ENCODE peak calls at places on chromosomes 3 and 15, in six cellular contexts. R is A549, G is endothelial cell of umbilical vein, I is HepG2, A is K562, Q is GM12878. V is an unnamed sample.

GRCh38 chr15:57443486-57443885 is 67.2 kb downstream of the CGNL1 start:
- DNase-seq in R (no peak), G (no peak), I (no peak), A (no peak), Q (no peak), V (peak; percentile 40)

GRCh38 chr3:126529585-126530170 is 5.7 kb downstream of the CHST13 start:
- DNase-seq in R (no peak), G (no peak), I (no peak), A (no peak), Q (no peak), V (peak; percentile 73)

GRCh38 chr15:100525894-100526512 is 2.7 kb downstream of the CERS3 start:
- DNase-seq in R (no peak), G (no peak), I (no peak), A (no peak), Q (no peak), V (no peak)

GRCh38 chr15:27685638-27686037 is 413.5 kb downstream of the OCA2 start:
- DNase-seq in R (no peak), G (no peak), I (no peak), A (no peak), Q (no peak), V (no peak)

GRCh38 chr3:15633159-15633558 is 31.6 kb downstream of the BTD start:
- DNase-seq in R (no peak), G (no peak), I (no peak), A (no peak), Q (no peak), V (no peak)

GRCh38 chr15:80572337-80572736 is 122.8 kb upstream of the ABHD17C start:
- DNase-seq in R (no peak), G (no peak), I (no peak), A (no peak), Q (no peak), V (no peak)

GRCh38 chr3:48395714-48396113 is 23.7 kb downstream of the FBXW12 start:
- DNase-seq in R (no peak), G (no peak), I (no peak), A (no peak), Q (no peak), V (no peak)

GRCh38 chr3:184448321-184449160 is 68.7 kb downstream of the CHRD start:
- DNase-seq in R (peak; percentile 13), G (peak; percentile 96), I (no peak), A (no peak), Q (no peak), V (no peak)

GRCh38 chr3:264394-265156 is 68.0 kb downstream of the CHL1 start:
- DNase-seq in R (peak; percentile 50), G (no peak), I (peak; percentile 99), A (no peak), Q (no peak), V (peak; percentile 25)

GRCh38 chr15:25737218-25737643 is 125.9 kb downstream of the ATP10A start:
- DNase-seq in R (no peak), G (no peak), I (no peak), A (no peak), Q (no peak), V (no peak)

GRCh38 chr3:121545049-121545563 is 682 bp downstream of the POLQ start:
- DNase-seq in R (peak; percentile 31), G (no peak), I (no peak), A (no peak), Q (no peak), V (no peak)

GRCh38 chr3:80771085-80771484 is 990.4 kb downstream of the GBE1 start:
- DNase-seq in R (no peak), G (no peak), I (no peak), A (peak; percentile 15), Q (peak; percentile 27), V (no peak)

GRCh38 chr3:195270350-195271115 is 426 bp downstream of the XXYLT1 start:
- DNase-seq in R (peak; percentile 27), G (peak; percentile 86), I (peak; percentile 45), A (peak; percentile 54), Q (no peak), V (peak; percentile 80)

GRCh38 chr3:51371943-51372557 is 13.0 kb upstream of the MANF start:
- DNase-seq in R (no peak), G (peak; percentile 71), I (peak; percentile 55), A (peak; percentile 27), Q (no peak), V (peak; percentile 74)

GRCh38 chr15:82186161-82186560 is 76.4 kb downstream of the EFL1 start:
- DNase-seq in R (no peak), G (no peak), I (no peak), A (no peak), Q (no peak), V (no peak)

GRCh38 chr3:187150599-187150998 is 11.3 kb upstream of the RPL39L start:
- DNase-seq in R (no peak), G (peak; percentile 16), I (peak; percentile 34), A (no peak), Q (no peak), V (peak; percentile 49)
- TF ChIP-seq MYC in R (no peak), G (no peak), I (no peak), A (no peak), Q (no peak), V (no peak)

DNA sequence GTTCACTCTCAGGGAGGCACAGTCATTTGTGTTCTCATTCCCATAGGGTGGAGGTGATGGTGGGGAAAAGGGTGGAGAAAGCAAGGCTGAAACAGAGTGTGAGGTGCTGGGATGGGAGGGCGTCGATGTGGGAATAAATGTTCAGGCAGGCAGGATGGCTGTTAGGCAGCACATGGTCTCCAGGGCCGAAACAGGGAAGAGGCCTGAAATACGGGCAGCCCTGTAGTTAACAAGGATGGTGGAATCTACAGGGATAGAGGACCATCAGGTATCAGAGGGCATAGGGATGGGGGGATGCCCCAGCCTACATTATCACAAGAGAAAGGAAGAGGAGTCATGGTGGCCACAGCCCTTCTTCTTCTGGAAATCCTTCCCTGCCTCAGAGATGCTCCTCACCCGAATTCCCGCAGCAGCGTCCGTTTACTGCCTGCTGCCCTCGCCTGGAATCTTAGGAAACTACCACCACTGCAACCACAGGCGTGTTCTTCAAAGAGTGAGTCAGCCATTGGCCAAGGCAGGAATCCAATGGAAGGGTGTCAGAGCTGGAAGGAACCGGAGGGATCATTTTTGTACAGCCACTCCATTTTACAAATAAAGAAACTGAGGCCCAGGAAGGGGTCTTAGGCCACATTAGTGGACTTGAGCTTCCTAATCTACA is 49.7 kb upstream of the POMGNT2 start:
- DNase-seq in R (peak; percentile 50), G (peak; percentile 68), I (peak; percentile 51), A (peak; percentile 42), Q (no peak), V (peak; percentile 24)
- TF ChIP-seq CTCF in R (peak; percentile 36), G (peak; percentile 72), I (peak; percentile 83), A (peak; percentile 75), Q (no peak), V (peak; percentile 17)

GRCh38 chr3:163382183-163382582 is 1696.1 kb downstream of the SI start:
- DNase-seq in R (no peak), G (no peak), I (no peak), A (no peak), Q (no peak), V (no peak)
- H3K4me3 ChIP-seq in R (no peak overlapping the region), G (no peak overlapping the region), I (no peak overlapping the region), A (no peak overlapping the region), Q (no peak overlapping the region), V (no peak overlapping the region)

DNA sequence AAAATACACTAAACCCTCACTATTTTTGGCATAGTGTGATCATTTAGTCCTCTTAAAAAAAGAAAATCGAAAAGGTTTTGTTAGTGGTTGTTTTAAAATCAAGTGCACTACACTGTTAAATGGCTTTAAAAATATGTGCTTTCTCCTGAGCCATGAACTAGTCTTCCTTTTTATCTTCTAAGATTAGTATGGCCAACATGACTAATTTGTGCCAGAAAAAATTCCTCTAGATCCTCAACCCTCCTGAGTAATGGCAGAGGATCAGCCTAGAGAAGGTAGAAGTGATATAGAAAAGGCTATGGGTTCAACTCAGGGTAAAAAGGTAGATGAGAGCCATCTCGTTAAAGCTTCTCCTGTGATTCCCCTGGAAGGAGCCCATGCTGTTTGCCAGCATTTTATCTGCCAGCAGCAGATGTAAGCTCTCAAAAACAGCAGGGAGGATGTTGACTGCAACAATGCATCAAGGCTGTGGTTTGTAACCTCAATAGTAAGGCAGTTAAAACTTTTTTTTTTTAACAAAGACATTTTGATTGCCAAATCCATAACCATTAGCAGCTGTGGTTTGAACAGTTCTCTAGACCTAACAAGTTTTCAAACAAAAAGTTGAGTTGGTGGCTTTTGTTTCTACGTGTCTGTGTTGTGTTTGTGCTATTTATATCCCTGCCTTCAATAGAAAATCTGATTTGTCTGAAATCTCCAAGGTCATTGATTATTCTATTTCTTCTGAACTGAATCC is 30.2 kb upstream of the ZNF609 start:
- DNase-seq in R (no peak), G (peak; percentile 77), I (no peak), A (no peak), Q (peak; percentile 65), V (peak; percentile 95)
- TF ChIP-seq MYC in R (no peak), G (no peak), I (no peak), A (no peak), Q (no peak), V (peak; percentile 57)

GRCh38 chr15:37136666-37137065 is 36.3 kb upstream of the MEIS2 start:
- DNase-seq in R (no peak), G (no peak), I (no peak), A (no peak), Q (no peak), V (no peak)

GRCh38 chr15:37134244-37134643 is 33.9 kb upstream of the MEIS2 start:
- DNase-seq in R (no peak), G (no peak), I (no peak), A (no peak), Q (no peak), V (no peak)

GRCh38 chr15:37134699-37135131 is 34.4 kb upstream of the MEIS2 start:
- DNase-seq in R (peak; percentile 15), G (peak; percentile 53), I (peak; percentile 34), A (peak; percentile 74), Q (no peak), V (peak; percentile 32)

GRCh38 chr15:37133619-37134018 is 33.3 kb upstream of the MEIS2 start:
- DNase-seq in R (no peak), G (peak; percentile 51), I (no peak), A (no peak), Q (no peak), V (peak; percentile 15)

GRCh38 chr15:37135225-37135624 is 34.9 kb upstream of the MEIS2 start:
- DNase-seq in R (no peak), G (peak; percentile 36), I (no peak), A (peak; percentile 49), Q (no peak), V (peak; percentile 28)
- TF ChIP-seq CTCF in R (no peak), G (peak; percentile 54), I (no peak), A (peak; percentile 35), Q (peak; percentile 24), V (peak; percentile 17)

DNA sequence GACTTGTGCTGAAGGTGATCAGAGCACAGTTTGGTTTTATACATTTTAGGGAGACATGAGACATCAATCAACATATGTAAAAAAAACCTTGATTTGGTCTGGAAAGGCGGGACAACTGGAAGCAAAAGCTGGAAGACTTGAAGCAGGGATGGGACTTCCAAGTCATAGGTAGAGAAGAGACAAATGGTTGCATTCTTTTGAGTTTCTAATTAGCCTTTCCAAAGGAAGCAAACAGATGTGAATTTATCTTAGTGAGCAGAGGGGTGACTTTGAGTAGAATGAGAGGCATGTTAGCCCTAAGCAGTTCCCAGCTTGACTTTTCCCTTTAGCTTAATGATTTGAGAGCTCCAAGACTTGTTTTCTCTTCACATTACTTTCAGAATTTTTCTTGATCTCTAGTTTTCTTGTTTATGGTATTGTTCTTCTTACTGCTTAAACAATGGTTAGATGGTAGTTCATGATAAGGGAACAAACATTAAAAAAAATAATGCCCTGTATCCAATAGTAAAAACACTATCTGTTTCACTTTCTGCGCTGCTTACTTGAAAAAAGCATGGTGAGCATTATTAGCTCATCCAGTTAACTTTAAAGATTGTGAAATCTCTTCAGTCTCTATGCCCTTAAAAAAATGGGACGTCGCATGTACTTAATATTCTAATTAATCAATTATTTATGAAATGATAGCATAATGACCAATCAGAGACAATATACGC is 48.5 kb upstream of the BCHE start:
- DNase-seq in R (no peak), G (no peak), I (no peak), A (no peak), Q (no peak), V (no peak)
- H3K4me3 ChIP-seq in R (no peak overlapping the region), G (no peak overlapping the region), I (no peak overlapping the region), A (no peak overlapping the region), Q (no peak overlapping the region), V (no peak overlapping the region)

V was measured in NB4.